ENCODE peak calls at places on chromosome 12, in four cellular contexts. A, M, Y and S are unnamed samples.

GRCh38 chr12:113134521-113134951 is 1.0 kb downstream of the RASAL1 start:
- DNase-seq in A (no peak), M (no peak), Y (no peak), S (no peak)

GRCh38 chr12:52235822-52236291 is 2.8 kb downstream of the KRT7 start:
- DNase-seq in A (no peak), M (no peak), Y (no peak), S (no peak)

GRCh38 chr12:65605019-65605418 is 219.3 kb upstream of the HMGA2 start:
- DNase-seq in A (no peak), M (no peak), Y (no peak), S (no peak)

GRCh38 chr12:40202095-40203059 is 22.4 kb upstream of the LRRK2 start:
- DNase-seq in A (no peak), M (no peak), Y (no peak), S (no peak)

GRCh38 chr12:95673576-95673975 is 117.0 kb downstream of the NTN4 start:
- DNase-seq in A (no peak), M (no peak), Y (no peak), S (no peak)

GRCh38 chr12:132406498-132407461 is 77.4 kb upstream of the GALNT9 start:
- DNase-seq in A (no peak), M (no peak), Y (no peak), S (no peak)

GRCh38 chr12:79452906-79453305 is 237.9 kb downstream of the PAWR start:
- DNase-seq in A (no peak), M (no peak), Y (no peak), S (no peak)

GRCh38 chr12:29743801-29744200 is 39.9 kb downstream of the TMTC1 start:
- DNase-seq in A (no peak), M (no peak), Y (no peak), S (no peak)

GRCh38 chr12:85363382-85364190 is 83.6 kb downstream of the ALX1 start:
- DNase-seq in A (no peak), M (no peak), Y (no peak), S (no peak)

GRCh38 chr12:105393586-105393985 is 63.1 kb downstream of the C12orf75 start:
- DNase-seq in A (no peak), M (no peak), Y (no peak), S (no peak)

GRCh38 chr12:45259732-45260480 is 44.0 kb downstream of the ANO6 start:
- DNase-seq in A (peak; percentile 91), M (no peak), Y (no peak), S (no peak)

GRCh38 chr12:3815096-3815766 is 58.0 kb downstream of the PARP11 start:
- DNase-seq in A (no peak), M (no peak), Y (no peak), S (no peak)

GRCh38 chr12:75529826-75530225 is 18.4 kb upstream of the KRR1 start:
- DNase-seq in A (no peak), M (no peak), Y (no peak), S (no peak)

GRCh38 chr12:30646821-30647220 is 48.8 kb downstream of the IPO8 start:
- DNase-seq in A (no peak), M (no peak), Y (no peak), S (no peak)

GRCh38 chr12:11877869-11878780 is 192.6 kb upstream of the BCL2L14 start:
- DNase-seq in A (no peak), M (no peak), Y (no peak), S (no peak)

GRCh38 chr12:132506730-132507538 is 17.0 kb downstream of the FBRSL1 start:
- DNase-seq in A (no peak), M (no peak), Y (peak; percentile 56), S (no peak)

GRCh38 chr12:20367731-20368652 is at the start of gene PDE3A:
- DNase-seq in A (no peak), M (no peak), Y (no peak), S (peak; percentile 81)

DNA sequence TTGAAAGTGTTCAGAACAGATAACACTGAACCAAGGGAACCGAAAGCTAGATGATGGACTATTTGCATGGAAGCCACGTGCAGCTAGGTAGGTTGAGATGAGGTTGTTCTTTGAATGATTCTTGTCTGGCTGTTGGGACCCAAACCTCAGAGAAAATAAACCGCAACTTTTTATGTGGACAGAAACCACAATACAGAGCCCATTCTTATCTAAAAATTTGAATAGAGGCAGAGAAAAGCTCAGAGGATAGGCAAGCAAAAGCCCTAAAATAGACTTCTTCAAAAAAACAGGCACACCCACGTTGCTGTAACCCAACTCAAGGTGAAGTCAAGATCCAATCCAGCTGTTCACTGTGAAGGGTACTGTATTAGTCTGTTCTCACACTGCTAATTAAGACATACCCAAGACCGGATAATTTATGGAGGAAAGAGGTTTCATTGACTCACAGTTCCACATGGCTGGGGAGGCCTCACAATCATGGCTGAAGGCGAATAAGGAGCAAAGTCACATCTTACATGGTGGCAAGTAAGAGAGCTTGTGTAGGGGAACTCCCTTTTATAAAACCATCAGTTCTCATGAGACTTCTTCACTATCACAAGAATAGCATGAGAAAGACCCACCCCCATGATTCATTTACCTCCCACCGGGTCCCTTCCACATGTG is 353.8 kb downstream of the AACS start:
- DNase-seq in A (no peak), M (peak; percentile 41), Y (no peak), S (no peak)
- TF ChIP-seq TCF7 in A (no peak), M (peak; percentile 90), Y (no peak), S (no peak)

GRCh38 chr12:23055004-23055403 is 430.0 kb downstream of the ETNK1 start:
- DNase-seq in A (peak; percentile 24), M (no peak), Y (peak; percentile 26), S (peak; percentile 67)
- TF ChIP-seq TCF7 in A (no peak), M (no peak), Y (no peak), S (no peak)

DNA sequence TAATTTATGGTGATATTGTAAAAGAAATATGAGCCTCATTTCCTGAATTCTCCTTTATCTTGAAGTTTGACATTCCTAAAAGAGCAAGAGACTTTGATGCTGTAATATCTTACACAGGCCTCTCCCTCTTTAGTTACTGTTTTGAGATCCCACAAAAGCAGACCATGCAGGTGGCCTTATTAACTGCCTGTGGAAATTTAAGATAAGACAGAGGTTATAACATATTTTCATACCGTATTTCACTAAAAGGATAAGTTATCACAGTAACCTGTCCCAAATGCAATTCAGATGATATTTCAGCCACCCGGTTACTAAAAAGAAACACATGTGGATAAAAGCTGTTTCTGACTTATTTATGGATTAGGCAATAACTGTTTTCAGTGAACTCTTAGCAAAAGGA is 150.1 kb downstream of the NAV3 start:
- DNase-seq in A (no peak), M (no peak), Y (no peak), S (no peak)
- TF ChIP-seq TCF7 in A (no peak), M (no peak), Y (no peak), S (no peak)

DNA sequence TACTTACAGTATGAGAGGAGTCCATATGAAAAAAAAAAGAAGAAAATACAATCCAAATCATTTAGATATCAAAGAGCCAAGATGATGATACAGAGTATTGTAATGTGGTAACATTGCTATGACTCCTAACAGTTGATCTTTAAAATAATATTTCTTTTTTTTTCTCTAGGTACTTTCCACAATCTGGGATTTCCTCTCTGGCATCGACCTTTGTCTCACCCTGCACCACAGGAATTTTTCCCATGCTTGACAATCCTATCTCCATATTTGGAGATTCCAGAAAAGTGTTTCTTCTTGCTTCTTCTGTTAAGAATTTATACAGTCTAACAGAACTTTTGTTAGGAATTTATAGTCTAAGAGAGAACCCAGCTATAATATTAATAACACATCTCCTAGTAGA is 184.4 kb downstream of the ITPR2 start:
- DNase-seq in A (no peak), M (no peak), Y (no peak), S (no peak)
- TF ChIP-seq TCF7 in A (no peak), M (no peak), Y (no peak), S (no peak)

DNA sequence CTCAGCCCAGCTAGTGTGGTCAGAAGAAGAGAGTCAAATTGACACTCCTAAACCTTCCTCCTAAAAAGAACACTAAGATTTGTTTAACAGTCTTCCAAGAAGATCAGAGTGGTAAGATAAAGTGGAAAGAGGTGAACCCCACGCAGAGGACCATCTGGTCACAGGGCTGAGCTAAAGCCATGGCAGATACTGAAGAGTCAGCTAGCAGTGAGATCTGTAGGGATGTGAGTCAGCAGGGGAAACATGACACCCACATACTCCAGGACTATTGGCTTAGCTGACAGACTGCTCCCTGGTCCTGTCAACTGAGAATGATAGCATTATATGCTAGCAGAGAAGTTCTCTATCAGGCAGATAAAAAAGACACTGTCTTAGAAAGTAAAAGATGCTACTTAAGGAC is 269.4 kb upstream of the ALG10 start:
- DNase-seq in A (no peak), M (no peak), Y (peak; percentile 88), S (no peak)
- TF ChIP-seq TCF7 in A (no peak), M (no peak), Y (no peak), S (no peak)

DNA sequence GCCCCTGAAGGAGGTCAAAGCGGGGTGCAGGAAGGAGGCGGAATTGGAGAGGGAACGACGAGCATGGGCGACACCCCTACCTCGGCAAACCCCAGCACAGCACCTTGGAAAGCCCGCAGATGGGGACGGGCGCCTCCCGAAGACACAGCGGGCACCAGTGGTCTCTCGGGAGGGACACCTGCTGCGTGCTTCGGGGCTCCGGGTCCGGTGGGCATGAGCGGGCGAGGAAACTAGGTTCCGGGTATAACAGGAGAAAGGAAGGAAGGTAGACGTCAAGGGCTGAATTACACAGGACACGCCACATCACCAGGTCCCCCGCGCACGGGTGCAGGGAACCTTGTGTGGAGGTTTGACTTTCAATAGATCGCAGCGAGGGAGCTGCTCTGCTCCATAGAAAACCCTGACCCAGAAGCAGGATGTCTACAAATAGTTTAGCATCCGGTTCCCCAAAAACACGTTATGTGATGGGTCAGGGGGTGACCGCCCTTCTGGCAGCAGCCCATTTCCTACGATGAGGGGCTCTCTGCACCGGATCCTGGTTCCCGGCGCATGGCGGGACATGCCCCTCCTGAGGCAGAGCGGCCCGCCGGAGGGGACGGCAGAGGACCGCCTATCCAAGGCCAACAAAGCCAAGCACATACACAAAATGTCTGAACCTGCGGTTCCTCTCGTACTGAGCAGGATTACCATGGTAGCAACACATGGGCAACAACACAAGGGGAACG is 196.9 kb downstream of the ALG10 start:
- DNase-seq in A (no peak), M (no peak), Y (no peak), S (no peak)
- TF ChIP-seq TCF7 in A (no peak), M (no peak), Y (no peak), S (no peak)

GRCh38 chr12:18472304-18472703 is 211.0 kb downstream of the PIK3C2G start:
- DNase-seq in A (no peak), M (no peak), Y (no peak), S (no peak)

GRCh38 chr12:18467636-18468520 is 206.6 kb downstream of the PIK3C2G start:
- DNase-seq in A (no peak), M (no peak), Y (no peak), S (no peak)

GRCh38 chr12:18470251-18470650 is 208.9 kb downstream of the PIK3C2G start:
- DNase-seq in A (no peak), M (no peak), Y (no peak), S (no peak)

DNA sequence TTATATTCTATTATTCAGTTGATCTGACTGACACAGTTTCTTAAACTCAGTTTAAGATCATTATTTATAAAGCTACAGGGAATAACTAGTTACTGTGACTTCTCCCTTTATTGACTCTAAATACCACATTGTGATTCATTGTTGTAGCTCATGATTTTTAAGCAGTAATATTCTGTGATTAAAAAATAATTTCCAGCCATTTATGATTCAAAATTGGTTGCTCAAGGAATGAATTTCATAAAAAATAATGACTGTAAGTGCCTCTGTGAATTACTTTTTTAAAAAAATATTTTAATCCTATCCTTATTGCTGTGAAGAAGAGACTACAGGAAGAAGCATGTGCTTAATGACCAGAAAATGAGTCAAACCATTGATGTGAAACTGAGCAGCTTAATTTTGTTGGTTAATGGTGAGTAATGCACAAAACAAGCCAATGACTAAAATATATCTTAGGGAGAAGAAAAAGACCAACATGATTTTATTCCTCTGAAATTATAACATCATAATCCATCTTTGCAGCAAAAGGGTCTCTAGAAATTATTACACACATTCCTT is 207.3 kb downstream of the PIK3C2G start:
- DNase-seq in A (no peak), M (no peak), Y (no peak), S (no peak)
- TF ChIP-seq TCF7 in A (no peak), M (no peak), Y (no peak), S (no peak)